ENCODE peak calls at places on chromosomes 6 and 20, in four cellular contexts. K is brain microvascular endothelial cell, L is colonic mucosa, W is Peyer's patch. O is an unnamed sample.
A peak's percentile ranks its signal among the peaks of the same experiment; 100 is the strongest.

GRCh38 chr6:38673397-38674165 is 29.4 kb downstream of the GLO1 start:
- DNase-seq in K (no peak), L (no peak), W (no peak), O (no peak)

GRCh38 chr6:140485740-140486467 is 1111.5 kb upstream of the CITED2 start:
- DNase-seq in K (peak; percentile 89), L (no peak), W (no peak), O (no peak)

GRCh38 chr6:113696960-113697359 is 160.2 kb upstream of the MARCKS start:
- DNase-seq in K (no peak), L (no peak), W (no peak), O (no peak)

GRCh38 chr6:10331336-10331735 is 83.5 kb downstream of the TFAP2A start:
- DNase-seq in K (no peak), L (no peak), W (no peak), O (no peak)

GRCh38 chr6:31881136-31881859 is 2.5 kb upstream of the SLC44A4 start:
- DNase-seq in K (no peak), L (no peak), W (no peak), O (no peak)

GRCh38 chr6:25053875-25054371 is 118.2 kb upstream of the RIPOR2 start:
- DNase-seq in K (no peak), L (no peak), W (no peak), O (no peak)

GRCh38 chr6:80767808-80768207 is 661.3 kb downstream of the BCKDHB start:
- DNase-seq in K (peak; percentile 88), L (peak; percentile 52), W (no peak), O (no peak)

GRCh38 chr20:62368629-62369507 is 1.8 kb upstream of the LAMA5 start:
- DNase-seq in K (no peak), L (no peak), W (no peak), O (peak; percentile 59)

GRCh38 chr6:24321538-24322162 is 36.2 kb downstream of the DCDC2 start:
- DNase-seq in K (peak; percentile 57), L (no peak), W (no peak), O (no peak)

GRCh38 chr6:168583821-168584220 is 142.8 kb downstream of the SMOC2 start:
- DNase-seq in K (no peak), L (no peak), W (no peak), O (no peak)

GRCh38 chr6:84764332-84765049 is at the start of gene TBX18:
- DNase-seq in K (peak; percentile 100), L (peak; percentile 86), W (peak; percentile 74), O (peak; percentile 80)

GRCh38 chr6:154991207-154991606 is 3.9 kb upstream of the TIAM2 start:
- DNase-seq in K (no peak), L (no peak), W (no peak), O (no peak)

GRCh38 chr6:157867155-157867559 is 44.1 kb downstream of the SNX9 start:
- DNase-seq in K (peak; percentile 49), L (no peak), W (no peak), O (no peak)

GRCh38 chr20:64226686-64227576 is 28.6 kb upstream of the PCMTD2 start:
- DNase-seq in K (no peak), L (no peak), W (no peak), O (no peak)

GRCh38 chr20:45835230-45836224 is 1.9 kb downstream of the SNX21 start:
- DNase-seq in K (no peak), L (no peak), W (no peak), O (peak; percentile 20)

GRCh38 chr6:80336906-80337305 is 230.4 kb downstream of the BCKDHB start:
- DNase-seq in K (no peak), L (no peak), W (no peak), O (no peak)

GRCh38 chr6:53199156-53199555 is 50.5 kb upstream of the GCM1 start:
- DNase-seq in K (no peak), L (no peak), W (no peak), O (no peak)

GRCh38 chr6:119749341-119749740 is 399.8 kb upstream of the MAN1A1 start:
- DNase-seq in K (no peak), L (no peak), W (no peak), O (no peak)

GRCh38 chr6:158328446-158328845 is 16.2 kb downstream of the TULP4 start:
- DNase-seq in K (no peak), L (peak; percentile 33), W (no peak), O (peak; percentile 11)

GRCh38 chr6:23350752-23351453 is 775.1 kb upstream of the NRSN1 start:
- DNase-seq in K (peak; percentile 4), L (no peak), W (no peak), O (no peak)

GRCh38 chr6:29620629-29621028 is 12.4 kb downstream of the GABBR1 start:
- DNase-seq in K (no peak), L (no peak), W (no peak), O (no peak)

GRCh38 chr6:29815118-29815750 is 12.4 kb upstream of the HLA-G start:
- DNase-seq in K (no peak), L (no peak), W (no peak), O (no peak)

GRCh38 chr6:45608252-45608911 is 230.6 kb upstream of the SUPT3H start:
- DNase-seq in K (no peak), L (no peak), W (no peak), O (no peak)

GRCh38 chr6:101393291-101394251 is at the start of gene GRIK2:
- DNase-seq in K (peak; percentile 56), L (no peak), W (peak; percentile 48), O (peak; percentile 25)

GRCh38 chr6:151317206-151317994 is 74.0 kb downstream of the ZBTB2 start:
- DNase-seq in K (peak; percentile 69), L (no peak), W (no peak), O (no peak)

GRCh38 chr6:44004625-44005506 is 122.4 kb downstream of the MRPL14 start:
- DNase-seq in K (no peak), L (no peak), W (peak; percentile 33), O (no peak)

GRCh38 chr6:41200296-41200900 is 551 bp downstream of the TREML2 start:
- DNase-seq in K (no peak), L (no peak), W (no peak), O (peak; percentile 29)

GRCh38 chr6:115691433-115691832 is 369.3 kb downstream of the FRK start:
- DNase-seq in K (no peak), L (no peak), W (no peak), O (no peak)

GRCh38 chr6:19153270-19153980 is 683.7 kb upstream of the ID4 start:
- DNase-seq in K (peak; percentile 76), L (no peak), W (no peak), O (no peak)

GRCh38 chr6:119024111-119024510 is 54.4 kb downstream of the FAM184A start:
- DNase-seq in K (no peak), L (no peak), W (no peak), O (no peak)

GRCh38 chr6:130409394-130410095 is 43.7 kb downstream of the TMEM200A start:
- DNase-seq in K (no peak), L (no peak), W (no peak), O (no peak)

GRCh38 chr6:152160346-152160745 is 352.9 kb downstream of the ESR1 start:
- DNase-seq in K (no peak), L (no peak), W (no peak), O (no peak)

GRCh38 chr6:44076366-44077200 is 50.7 kb downstream of the MRPL14 start:
- DNase-seq in K (no peak), L (peak; percentile 62), W (peak; percentile 70), O (peak; percentile 56)

DNA sequence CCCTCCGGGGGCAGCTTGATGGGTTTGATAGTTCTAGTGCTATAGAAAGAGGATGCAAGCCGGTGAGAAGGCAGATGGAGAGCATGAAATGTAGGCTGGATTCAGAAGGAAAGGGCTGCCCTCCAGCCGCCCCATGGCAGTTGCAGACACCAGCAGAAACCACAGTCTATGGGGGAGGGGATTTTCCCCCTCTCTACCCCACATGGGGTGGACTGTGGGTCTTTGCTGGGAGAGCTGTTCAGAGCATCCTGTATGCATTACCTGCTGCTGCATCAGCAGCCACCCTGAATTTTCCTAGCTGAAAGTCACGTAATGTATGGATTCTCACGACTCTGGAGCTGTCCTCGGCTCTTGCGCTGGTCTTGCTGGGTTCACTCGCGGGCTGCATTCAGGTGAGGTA is 48.8 kb upstream of the CST5 start:
- DNase-seq in K (no peak), L (no peak), W (no peak), O (no peak)
- H3K4me3 ChIP-seq in K (no peak overlapping the region), L (no peak overlapping the region), W (no peak overlapping the region), O (no peak overlapping the region)

GRCh38 chr6:1385129-1386042 is 4.0 kb upstream of the FOXF2 start:
- DNase-seq in K (no peak), L (no peak), W (no peak), O (no peak)
- H3K4me3 ChIP-seq in K (no peak overlapping the region), L (no peak overlapping the region), W (peak overlapping the region; percentile 11), O (no peak overlapping the region)

DNA sequence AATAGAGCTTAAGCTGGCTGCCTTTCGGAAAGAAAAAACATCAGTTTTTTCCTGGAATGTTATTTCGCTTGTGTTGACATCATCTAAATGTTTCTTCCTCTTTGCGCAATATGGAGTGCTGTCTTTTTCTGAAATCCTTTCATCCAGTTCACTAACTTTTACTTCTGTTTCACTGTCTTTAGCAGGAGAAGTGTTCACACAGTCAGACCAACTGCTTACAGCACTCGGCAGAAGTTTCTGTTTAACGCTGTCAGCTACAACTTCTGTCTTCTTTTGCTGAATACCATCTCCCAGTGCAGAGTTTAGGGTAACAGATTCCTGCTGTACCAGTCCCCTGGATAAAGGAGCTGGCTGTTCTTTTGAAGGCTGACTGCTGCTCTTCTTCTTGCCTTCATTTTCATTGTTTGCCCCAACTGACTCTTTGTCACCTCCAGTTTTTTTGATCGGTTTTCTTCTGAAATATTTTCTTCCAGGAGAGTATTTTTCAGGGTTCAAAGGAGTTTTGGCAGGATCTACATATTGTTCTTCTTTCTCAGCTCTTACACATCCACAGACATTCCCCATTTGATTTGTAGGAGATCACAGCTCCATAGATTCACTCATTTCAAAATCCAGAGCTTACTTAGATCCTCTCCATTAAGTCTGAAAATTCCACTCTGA is 50.0 kb upstream of the DST start:
- DNase-seq in K (no peak), L (no peak), W (no peak), O (no peak)
- H3K4me3 ChIP-seq in K (peak overlapping the region; percentile 30), L (peak overlapping the region; percentile 14), W (peak overlapping the region; percentile 42), O (peak overlapping the region; percentile 46)

GRCh38 chr20:29873946-29874345 is 1383.5 kb upstream of the DEFB115 start:
- DNase-seq in K (peak; percentile 9), L (no peak), W (peak; percentile 58), O (peak; percentile 29)
- H3K4me3 ChIP-seq in K (peak overlapping the region; percentile 46), L (no peak overlapping the region), W (no peak overlapping the region), O (no peak overlapping the region)

GRCh38 chr6:36779227-36779626 is 60.0 kb downstream of the CPNE5 start:
- DNase-seq in K (no peak), L (no peak), W (no peak), O (no peak)

GRCh38 chr6:36783603-36784378 is 55.5 kb downstream of the CPNE5 start:
- DNase-seq in K (no peak), L (no peak), W (no peak), O (no peak)

GRCh38 chr6:36777806-36778205 is 61.4 kb downstream of the CPNE5 start:
- DNase-seq in K (no peak), L (no peak), W (no peak), O (no peak)

GRCh38 chr6:36781669-36782068 is 57.6 kb downstream of the CPNE5 start:
- DNase-seq in K (no peak), L (no peak), W (no peak), O (no peak)

GRCh38 chr6:36780517-36781210 is 58.6 kb downstream of the CPNE5 start:
- DNase-seq in K (no peak), L (peak; percentile 47), W (peak; percentile 67), O (no peak)
- H3K4me3 ChIP-seq in K (no peak overlapping the region), L (no peak overlapping the region), W (no peak overlapping the region), O (no peak overlapping the region)